ENCODE peak calls at places on chromosomes 1 and 21, in seven cellular contexts. One of them, this sample, is unnamed.

GRCh38 chr21:37514038-37514665 is 147.6 kb downstream of the DYRK1A start:
- DNase-seq in astrocyte of the spinal cord: no peak
- DNase-seq in RWPE2: no peak
- DNase-seq in RWPE1: no peak
- DNase-seq in fibroblast of mammary gland: no peak
- DNase-seq in HCT116: no peak
- DNase-seq in AG09319: no peak
- DNase-seq in this sample: no peak

GRCh38 chr1:183730107-183730724 is 74.7 kb upstream of the RGL1 start:
- DNase-seq in astrocyte of the spinal cord: no peak
- DNase-seq in RWPE2: no peak
- DNase-seq in RWPE1: no peak
- DNase-seq in fibroblast of mammary gland: no peak
- DNase-seq in HCT116: no peak
- DNase-seq in AG09319: no peak
- DNase-seq in this sample: no peak

GRCh38 chr1:217881607-217882332 is 250.6 kb downstream of the SPATA17 start:
- DNase-seq in astrocyte of the spinal cord: no peak
- DNase-seq in RWPE2: no peak
- DNase-seq in RWPE1: no peak
- DNase-seq in fibroblast of mammary gland: peak; percentile 5
- DNase-seq in HCT116: no peak
- DNase-seq in AG09319: no peak
- DNase-seq in this sample: no peak

GRCh38 chr1:21317035-21317689 is 26.9 kb upstream of the ECE1 start:
- DNase-seq in astrocyte of the spinal cord: no peak
- DNase-seq in RWPE2: no peak
- DNase-seq in RWPE1: no peak
- DNase-seq in fibroblast of mammary gland: peak; percentile 93
- DNase-seq in HCT116: no peak
- DNase-seq in AG09319: peak; percentile 67
- DNase-seq in this sample: no peak

GRCh38 chr21:41631564-41632461 is 123.9 kb upstream of the TMPRSS2 start:
- DNase-seq in astrocyte of the spinal cord: peak; percentile 50
- DNase-seq in RWPE2: peak; percentile 93
- DNase-seq in RWPE1: peak; percentile 78
- DNase-seq in fibroblast of mammary gland: peak; percentile 64
- DNase-seq in HCT116: no peak
- DNase-seq in AG09319: no peak
- DNase-seq in this sample: no peak

GRCh38 chr1:221575605-221576004 is 166.3 kb downstream of the DUSP10 start:
- DNase-seq in astrocyte of the spinal cord: peak; percentile 17
- DNase-seq in RWPE2: no peak
- DNase-seq in RWPE1: no peak
- DNase-seq in fibroblast of mammary gland: no peak
- DNase-seq in HCT116: no peak
- DNase-seq in AG09319: no peak
- DNase-seq in this sample: no peak

GRCh38 chr1:55572878-55573734 is 357.9 kb upstream of the USP24 start:
- DNase-seq in astrocyte of the spinal cord: peak; percentile 53
- DNase-seq in RWPE2: no peak
- DNase-seq in RWPE1: peak; percentile 57
- DNase-seq in fibroblast of mammary gland: peak; percentile 61
- DNase-seq in HCT116: peak; percentile 16
- DNase-seq in AG09319: no peak
- DNase-seq in this sample: no peak

GRCh38 chr1:235052067-235053008 is 76.3 kb downstream of the TOMM20 start:
- DNase-seq in astrocyte of the spinal cord: no peak
- DNase-seq in RWPE2: no peak
- DNase-seq in RWPE1: no peak
- DNase-seq in fibroblast of mammary gland: no peak
- DNase-seq in HCT116: no peak
- DNase-seq in AG09319: no peak
- DNase-seq in this sample: no peak

GRCh38 chr1:172941456-172941855 is 109.3 kb downstream of the TNFSF18 start:
- DNase-seq in astrocyte of the spinal cord: no peak
- DNase-seq in RWPE2: no peak
- DNase-seq in RWPE1: no peak
- DNase-seq in fibroblast of mammary gland: no peak
- DNase-seq in HCT116: no peak
- DNase-seq in AG09319: no peak
- DNase-seq in this sample: no peak

GRCh38 chr1:201006450-201006849 is 17.1 kb downstream of the KIF21B start:
- DNase-seq in astrocyte of the spinal cord: no peak
- DNase-seq in RWPE2: no peak
- DNase-seq in RWPE1: no peak
- DNase-seq in fibroblast of mammary gland: no peak
- DNase-seq in HCT116: no peak
- DNase-seq in AG09319: no peak
- DNase-seq in this sample: no peak

GRCh38 chr1:198657550-198658064 is 18.8 kb downstream of the PTPRC start:
- DNase-seq in astrocyte of the spinal cord: peak; percentile 96
- DNase-seq in RWPE2: no peak
- DNase-seq in RWPE1: peak; percentile 75
- DNase-seq in fibroblast of mammary gland: peak; percentile 94
- DNase-seq in HCT116: no peak
- DNase-seq in AG09319: peak; percentile 91
- DNase-seq in this sample: no peak

GRCh38 chr1:175095978-175096611 is 28.5 kb downstream of the TNN start:
- DNase-seq in astrocyte of the spinal cord: no peak
- DNase-seq in RWPE2: no peak
- DNase-seq in RWPE1: no peak
- DNase-seq in fibroblast of mammary gland: no peak
- DNase-seq in HCT116: no peak
- DNase-seq in AG09319: no peak
- DNase-seq in this sample: no peak

GRCh38 chr1:31761883-31762282 is 2.3 kb downstream of the ADGRB2 start:
- DNase-seq in astrocyte of the spinal cord: peak; percentile 52
- DNase-seq in RWPE2: no peak
- DNase-seq in RWPE1: no peak
- DNase-seq in fibroblast of mammary gland: peak; percentile 66
- DNase-seq in HCT116: no peak
- DNase-seq in AG09319: no peak
- DNase-seq in this sample: no peak

GRCh38 chr1:110785612-110786011 is 87.3 kb upstream of the CD53 start:
- DNase-seq in astrocyte of the spinal cord: no peak
- DNase-seq in RWPE2: no peak
- DNase-seq in RWPE1: peak; percentile 38
- DNase-seq in fibroblast of mammary gland: no peak
- DNase-seq in HCT116: no peak
- DNase-seq in AG09319: no peak
- DNase-seq in this sample: no peak

GRCh38 chr1:10686404-10687040 is 109.9 kb downstream of the CASZ1 start:
- DNase-seq in astrocyte of the spinal cord: no peak
- DNase-seq in RWPE2: no peak
- DNase-seq in RWPE1: no peak
- DNase-seq in fibroblast of mammary gland: no peak
- DNase-seq in HCT116: no peak
- DNase-seq in AG09319: no peak
- DNase-seq in this sample: no peak
- TF ChIP-seq CTCF in astrocyte of the spinal cord: no peak
- TF ChIP-seq CTCF in RWPE2: no peak
- TF ChIP-seq CTCF in RWPE1: no peak
- TF ChIP-seq CTCF in fibroblast of mammary gland: no peak
- TF ChIP-seq CTCF in HCT116: no peak
- TF ChIP-seq CTCF in AG09319: no peak
- TF ChIP-seq CTCF in this sample: no peak

GRCh38 chr1:203480525-203481084 is 5.0 kb downstream of the PRELP start:
- DNase-seq in astrocyte of the spinal cord: peak; percentile 60
- DNase-seq in RWPE2: peak; percentile 86
- DNase-seq in RWPE1: peak; percentile 99
- DNase-seq in fibroblast of mammary gland: peak; percentile 79
- DNase-seq in HCT116: peak; percentile 21
- DNase-seq in AG09319: peak; percentile 85
- DNase-seq in this sample: no peak

GRCh38 chr1:203479646-203480045 is 4.0 kb downstream of the PRELP start:
- DNase-seq in astrocyte of the spinal cord: no peak
- DNase-seq in RWPE2: no peak
- DNase-seq in RWPE1: no peak
- DNase-seq in fibroblast of mammary gland: no peak
- DNase-seq in HCT116: no peak
- DNase-seq in AG09319: no peak
- DNase-seq in this sample: no peak

GRCh38 chr1:203481186-203481585 is 5.6 kb downstream of the PRELP start:
- DNase-seq in astrocyte of the spinal cord: no peak
- DNase-seq in RWPE2: no peak
- DNase-seq in RWPE1: no peak
- DNase-seq in fibroblast of mammary gland: peak; percentile 19
- DNase-seq in HCT116: no peak
- DNase-seq in AG09319: no peak
- DNase-seq in this sample: no peak

GRCh38 chr1:203478986-203479385 is 3.4 kb downstream of the PRELP start:
- DNase-seq in astrocyte of the spinal cord: no peak
- DNase-seq in RWPE2: no peak
- DNase-seq in RWPE1: no peak
- DNase-seq in fibroblast of mammary gland: no peak
- DNase-seq in HCT116: no peak
- DNase-seq in AG09319: no peak
- DNase-seq in this sample: no peak

GRCh38 chr1:203480084-203480483 is 4.5 kb downstream of the PRELP start:
- DNase-seq in astrocyte of the spinal cord: peak; percentile 8
- DNase-seq in RWPE2: no peak
- DNase-seq in RWPE1: no peak
- DNase-seq in fibroblast of mammary gland: peak; percentile 65
- DNase-seq in HCT116: no peak
- DNase-seq in AG09319: peak; percentile 52
- DNase-seq in this sample: no peak
- TF ChIP-seq CTCF in astrocyte of the spinal cord: no peak
- TF ChIP-seq CTCF in RWPE2: no peak
- TF ChIP-seq CTCF in RWPE1: no peak
- TF ChIP-seq CTCF in fibroblast of mammary gland: no peak
- TF ChIP-seq CTCF in HCT116: no peak
- TF ChIP-seq CTCF in AG09319: no peak
- TF ChIP-seq CTCF in this sample: no peak

DNA sequence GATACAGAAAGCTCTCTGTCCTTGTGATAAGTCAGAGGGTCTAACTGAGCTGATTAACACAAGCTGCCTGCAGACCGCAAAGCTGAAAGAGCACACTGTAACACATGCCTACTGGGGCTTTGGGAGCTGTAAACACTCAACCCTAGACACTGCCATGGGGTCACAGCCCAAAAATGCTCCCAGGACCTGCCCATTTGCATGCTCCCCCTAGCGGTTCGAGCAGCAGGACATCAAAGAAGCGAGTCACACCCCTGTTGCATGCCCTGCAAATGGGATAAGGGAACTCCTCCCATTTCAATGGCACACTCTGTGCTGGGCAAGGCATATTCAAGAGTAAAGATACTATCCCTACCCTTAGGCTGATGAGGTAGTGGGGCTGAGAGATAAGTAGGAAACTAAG is 22.8 kb downstream of the LCE3E start:
- DNase-seq in astrocyte of the spinal cord: no peak
- DNase-seq in RWPE2: no peak
- DNase-seq in RWPE1: peak; percentile 32
- DNase-seq in fibroblast of mammary gland: no peak
- DNase-seq in HCT116: peak; percentile 28
- DNase-seq in AG09319: no peak
- DNase-seq in this sample: no peak
- TF ChIP-seq CTCF in astrocyte of the spinal cord: no peak
- TF ChIP-seq CTCF in RWPE2: peak; percentile 28
- TF ChIP-seq CTCF in RWPE1: no peak
- TF ChIP-seq CTCF in fibroblast of mammary gland: no peak
- TF ChIP-seq CTCF in HCT116: no peak
- TF ChIP-seq CTCF in AG09319: no peak
- TF ChIP-seq CTCF in this sample: no peak

GRCh38 chr1:211646566-211646965 is 28.9 kb downstream of the NEK2 start:
- DNase-seq in astrocyte of the spinal cord: no peak
- DNase-seq in RWPE2: no peak
- DNase-seq in RWPE1: no peak
- DNase-seq in fibroblast of mammary gland: no peak
- DNase-seq in HCT116: no peak
- DNase-seq in AG09319: no peak
- DNase-seq in this sample: no peak

GRCh38 chr1:211644653-211645052 is 30.8 kb downstream of the NEK2 start:
- DNase-seq in astrocyte of the spinal cord: no peak
- DNase-seq in RWPE2: no peak
- DNase-seq in RWPE1: no peak
- DNase-seq in fibroblast of mammary gland: no peak
- DNase-seq in HCT116: no peak
- DNase-seq in AG09319: no peak
- DNase-seq in this sample: no peak

GRCh38 chr1:211641942-211642341 is 33.5 kb downstream of the NEK2 start:
- DNase-seq in astrocyte of the spinal cord: no peak
- DNase-seq in RWPE2: no peak
- DNase-seq in RWPE1: no peak
- DNase-seq in fibroblast of mammary gland: no peak
- DNase-seq in HCT116: no peak
- DNase-seq in AG09319: no peak
- DNase-seq in this sample: no peak

GRCh38 chr1:211642870-211643269 is 32.6 kb downstream of the NEK2 start:
- DNase-seq in astrocyte of the spinal cord: no peak
- DNase-seq in RWPE2: no peak
- DNase-seq in RWPE1: no peak
- DNase-seq in fibroblast of mammary gland: no peak
- DNase-seq in HCT116: no peak
- DNase-seq in AG09319: no peak
- DNase-seq in this sample: no peak

DNA sequence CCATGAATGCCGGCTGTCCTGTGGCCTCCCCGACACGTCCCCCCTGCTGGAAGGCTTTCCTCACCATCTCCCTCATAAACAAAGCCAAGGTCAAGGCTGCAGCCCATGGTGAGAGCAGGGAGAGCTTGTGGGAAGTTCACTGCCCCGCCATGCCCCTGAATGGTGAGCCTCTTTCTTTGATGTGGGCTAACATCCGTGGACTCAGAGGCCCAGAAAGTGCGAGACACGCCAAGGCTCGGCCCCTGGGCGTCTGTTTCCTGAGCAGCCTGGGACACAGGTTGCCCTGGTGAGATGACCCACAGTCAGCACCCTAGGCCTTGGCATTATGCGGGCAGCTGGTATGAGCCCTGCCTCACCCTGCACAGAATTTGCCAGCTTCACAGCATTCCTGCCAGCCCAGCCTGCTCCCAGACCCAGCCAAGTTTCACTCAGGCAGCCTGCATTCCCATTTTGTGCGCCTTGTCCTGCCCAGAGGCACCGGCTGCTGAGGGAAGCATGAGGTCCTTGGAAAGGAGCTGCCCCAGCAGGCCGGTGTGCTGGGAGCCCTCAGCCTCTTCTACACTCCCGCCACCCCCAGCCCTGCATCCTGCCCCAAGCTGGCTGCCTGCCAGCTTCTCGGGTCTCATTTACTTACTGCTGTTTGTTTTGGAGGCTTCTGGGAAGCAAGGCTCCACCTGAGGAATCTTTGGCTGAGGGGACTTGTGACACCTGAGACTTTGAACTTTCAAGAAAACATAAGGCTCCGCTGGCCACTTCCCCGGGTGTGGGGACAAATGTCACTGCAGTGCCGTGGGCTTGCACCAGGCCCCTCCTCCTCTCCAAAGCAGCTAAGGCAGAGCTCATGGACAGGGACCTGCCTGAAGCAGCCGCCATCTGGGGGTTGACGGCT is 31.9 kb downstream of the NEK2 start:
- DNase-seq in astrocyte of the spinal cord: peak; percentile 37
- DNase-seq in RWPE2: no peak
- DNase-seq in RWPE1: peak; percentile 50
- DNase-seq in fibroblast of mammary gland: no peak
- DNase-seq in HCT116: no peak
- DNase-seq in AG09319: no peak
- DNase-seq in this sample: no peak
- TF ChIP-seq CTCF in astrocyte of the spinal cord: no peak
- TF ChIP-seq CTCF in RWPE2: no peak
- TF ChIP-seq CTCF in RWPE1: no peak
- TF ChIP-seq CTCF in fibroblast of mammary gland: no peak
- TF ChIP-seq CTCF in HCT116: no peak
- TF ChIP-seq CTCF in AG09319: no peak
- TF ChIP-seq CTCF in this sample: no peak